ENCODE peak calls at places on chromosomes 4 and X, in five cellular contexts. O is transverse colon, Z is T-helper 1 cell, L is NCI-H2081 treated with DMSO at 0.1 percent for 48 hours, G is G401. I is an unnamed sample.

GRCh38 chrX:10608099-10608498 is 12.3 kb downstream of the MID1 start:
- DNase-seq in L (no peak), G (no peak), O (peak), Z (no peak), I (no peak)

GRCh38 chrX:38175140-38175539 is 45.5 kb downstream of the SRPX start:
- DNase-seq in O (peak), G (peak), Z (no peak), L (no peak), I (peak)

GRCh38 chrX:9927638-9928037 is 39.5 kb upstream of the CLDN34 start:
- DNase-seq in O (no peak), L (no peak), G (no peak), Z (no peak), I (no peak)

GRCh38 chrX:7972586-7972985 is 45.4 kb upstream of the PNPLA4 start:
- DNase-seq in G (no peak), L (no peak), Z (no peak), O (no peak), I (no peak)

GRCh38 chr4:8278421-8279287 is 9.1 kb downstream of the HTRA3 start:
- DNase-seq in L (no peak), Z (no peak), G (no peak), O (no peak), I (peak)

GRCh38 chr4:173835863-173836262 is 305.8 kb upstream of the HAND2 start:
- DNase-seq in L (no peak), Z (no peak), G (no peak), O (peak), I (peak)

GRCh38 chr4:55030606-55031005 is 94.8 kb downstream of the KDR start:
- DNase-seq in G (no peak), L (no peak), Z (no peak), O (no peak), I (no peak)

GRCh38 chr4:143375326-143376073 is 38.8 kb downstream of the GAB1 start:
- DNase-seq in Z (no peak), O (peak), L (no peak), G (peak), I (peak)

GRCh38 chr4:2843909-2844584 is 403 bp downstream of the ADD1 start:
- DNase-seq in O (peak), Z (no peak), G (peak), L (no peak), I (no peak)

I was measured in A172.